ENCODE peak calls at places on chromosomes 13 and 19, in six cellular contexts. Y is GM23338, S is vagina, E is breast epithelium, R is transverse colon, Q is spleen. B is an unnamed sample.

GRCh38 chr19:20273951-20274578 is 107.1 kb downstream of the ZNF486 start:
- DNase-seq in Q (no peak), S (no peak), E (no peak), R (no peak), Y (no peak), B (no peak)

GRCh38 chr13:111119966-111120365 is 4.9 kb downstream of the ARHGEF7 start:
- DNase-seq in E (no peak), Q (no peak), Y (no peak), R (no peak), S (no peak), B (no peak)

GRCh38 chr13:61880576-61881283 is 465.1 kb upstream of the PCDH20 start:
- DNase-seq in Y (peak; percentile 84), S (no peak), E (no peak), Q (no peak), R (no peak), B (peak; percentile 8)

GRCh38 chr13:44224433-44225149 is 149.0 kb upstream of the SERP2 start:
- DNase-seq in R (no peak), S (no peak), E (no peak), Q (no peak), Y (no peak), B (no peak)

GRCh38 chr13:42970824-42971669 is 21.0 kb downstream of the EPSTI1 start:
- DNase-seq in E (no peak), R (peak; percentile 50), S (no peak), Q (no peak), Y (peak; percentile 86), B (no peak)

GRCh38 chr13:94217370-94217769 is 262.1 kb downstream of the DCT start:
- DNase-seq in R (no peak), S (no peak), E (no peak), Y (no peak), Q (no peak), B (no peak)

GRCh38 chr13:74755065-74755464 is 620.9 kb upstream of the KLF12 start:
- DNase-seq in R (no peak), E (no peak), S (no peak), Y (no peak), Q (no peak), B (no peak)

GRCh38 chr13:73338389-73338788 is 279.6 kb downstream of the KLF5 start:
- DNase-seq in S (no peak), Y (no peak), Q (no peak), E (no peak), R (no peak), B (no peak)

GRCh38 chr13:64007334-64007733 is 2591.7 kb upstream of the PCDH20 start:
- DNase-seq in E (no peak), R (no peak), Q (no peak), S (no peak), Y (no peak), B (no peak)

DNA sequence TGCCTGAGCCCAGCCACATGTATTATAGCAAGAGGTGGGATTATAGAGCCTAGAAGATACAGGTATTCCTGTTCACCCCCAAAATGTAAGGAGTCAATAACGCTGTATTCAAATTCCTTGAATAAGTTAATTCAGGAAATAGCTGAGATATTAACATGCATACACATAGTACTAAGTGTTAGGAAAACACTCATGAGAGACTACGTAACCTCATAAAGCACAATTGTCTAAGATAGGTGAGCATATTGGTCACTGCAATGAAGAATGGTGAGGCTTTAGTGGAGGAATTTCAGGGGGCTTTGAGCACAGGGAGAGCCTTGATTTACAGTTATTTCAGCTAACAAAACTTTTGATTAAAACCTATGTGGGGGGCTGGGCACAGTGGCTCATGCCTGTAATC is 161.6 kb downstream of the LMO7 start:
- DNase-seq in S (no peak), Q (no peak), R (no peak), E (no peak), Y (no peak), B (no peak)
- H3K27ac ChIP-seq in S (no peak overlapping the region), Q (no peak overlapping the region), R (peak overlapping the region; percentile 79), E (no peak overlapping the region), Y (no peak overlapping the region), B (no peak overlapping the region)

DNA sequence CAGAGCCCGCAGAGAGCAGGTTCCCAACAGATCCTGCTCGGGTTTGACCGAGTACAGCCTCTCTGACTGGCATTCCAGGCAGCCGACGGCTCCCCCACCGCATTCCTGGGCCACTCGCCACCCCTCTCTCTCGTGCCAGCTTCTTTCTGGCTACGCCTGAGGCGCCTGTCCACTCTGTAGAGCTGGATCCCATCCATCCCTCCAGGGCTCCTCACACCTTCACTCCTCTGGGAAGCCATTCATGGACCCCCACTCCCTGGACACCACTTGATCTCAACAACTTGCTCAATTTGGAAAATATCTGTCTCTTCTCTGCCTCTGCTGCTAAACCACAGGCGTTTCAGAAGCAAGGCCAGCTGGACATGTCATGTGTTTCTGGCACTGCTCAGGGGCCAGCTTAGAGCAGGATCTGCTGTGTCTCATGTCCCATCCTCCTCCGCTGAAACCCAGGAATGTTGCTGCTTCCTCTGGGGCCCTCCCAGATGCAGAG is 30.6 kb upstream of the ATP1A3 start:
- DNase-seq in R (peak; percentile 13), E (peak; percentile 24), Q (no peak), S (no peak), Y (no peak), B (no peak)
- TF ChIP-seq POLR2AphosphoS5 in R (peak; percentile 37), E (no peak), Q (no peak), S (no peak), Y (no peak), B (no peak)

GRCh38 chr13:79867248-79867647 is 386.3 kb downstream of the NDFIP2 start:
- DNase-seq in S (no peak), E (no peak), Y (no peak), R (no peak), Q (no peak), B (no peak)
- H3K4me1 ChIP-seq in S (no peaks in the 10 kb centered on the region), E (no peaks in the 10 kb centered on the region), Y (peaks cover 16% of the 10 kb centered on the region), R (no peaks in the 10 kb centered on the region), Q (no peaks in the 10 kb centered on the region), B (no peaks in the 10 kb centered on the region)

DNA sequence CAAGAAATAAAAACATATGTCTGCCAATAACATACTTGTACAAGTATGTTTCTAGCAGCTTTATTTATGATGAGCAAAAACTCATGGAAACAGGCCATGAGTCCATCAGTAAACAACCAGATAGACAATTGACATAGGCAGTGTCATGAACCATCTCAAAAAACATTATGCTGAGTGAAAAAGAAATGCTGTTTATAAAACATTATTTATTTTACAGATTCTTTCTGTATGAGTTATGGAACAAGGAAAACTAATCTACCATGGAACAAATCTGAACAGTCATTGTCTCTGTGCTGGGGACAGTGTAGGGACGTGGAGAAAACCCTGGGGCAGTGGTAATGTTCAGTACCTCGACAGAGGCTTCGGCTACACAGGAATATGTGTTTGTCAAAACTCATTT is 283.9 kb downstream of the UQCRFS1 start:
- DNase-seq in E (no peak), R (no peak), S (no peak), Y (no peak), Q (no peak), B (no peak)
- H3K27ac ChIP-seq in E (no peak overlapping the region), R (no peak overlapping the region), S (no peak overlapping the region), Y (no peak overlapping the region), Q (no peak overlapping the region), B (no peak overlapping the region)

GRCh38 chr13:113862766-113863510 is 938 bp downstream of the GAS6 start:
- DNase-seq in S (no peak), Q (no peak), Y (peak; percentile 78), E (peak; percentile 72), R (peak; percentile 76), B (no peak)
- TF ChIP-seq POLR2AphosphoS5 in S (no peak), Q (no peak), Y (no peak), E (peak; percentile 46), R (peak; percentile 43), B (no peak)

GRCh38 chr13:106520205-106521004 is 15.1 kb downstream of the EFNB2 start:
- DNase-seq in S (no peak), R (no peak), E (no peak), Y (peak; percentile 43), Q (no peak), B (no peak)
- H3K4me1 ChIP-seq in S (peaks cover 54% of the 10 kb centered on the region), R (peaks cover 25% of the 10 kb centered on the region), E (no peaks in the 10 kb centered on the region), Y (peaks cover 58% of the 10 kb centered on the region), Q (no peaks in the 10 kb centered on the region), B (no peaks in the 10 kb centered on the region)

GRCh38 chr19:10929402-10929794 is 787 bp downstream of the TIMM29 start:
- DNase-seq in R (no peak), E (no peak), S (no peak), Y (peak; percentile 44), Q (peak; percentile 78), B (no peak)

GRCh38 chr19:10928563-10929401 is at the start of the genes TIMM29 and YIPF2:
- DNase-seq in S (peak; percentile 99), Y (peak; percentile 99), E (peak; percentile 98), R (peak; percentile 98), Q (peak; percentile 96), B (peak; percentile 82)

GRCh38 chr19:10923503-10924076 is 4.8 kb downstream of the YIPF2 start:
- DNase-seq in R (no peak), E (no peak), S (no peak), Y (no peak), Q (no peak), B (no peak)

GRCh38 chr19:10924597-10924996 is 3.8 kb downstream of the YIPF2 start:
- DNase-seq in S (no peak), Q (no peak), Y (no peak), R (no peak), E (no peak), B (no peak)

GRCh38 chr19:10927691-10928562 is 512 bp downstream of the YIPF2 start:
- DNase-seq in E (no peak), S (no peak), Y (no peak), R (no peak), Q (no peak), B (no peak)
- H3K27ac ChIP-seq in E (peak overlapping the region; percentile 89), S (peak overlapping the region; percentile 93), Y (no peak overlapping the region), R (peak overlapping the region; percentile 88), Q (peak overlapping the region; percentile 88), B (peak overlapping the region; percentile 77)

DNA sequence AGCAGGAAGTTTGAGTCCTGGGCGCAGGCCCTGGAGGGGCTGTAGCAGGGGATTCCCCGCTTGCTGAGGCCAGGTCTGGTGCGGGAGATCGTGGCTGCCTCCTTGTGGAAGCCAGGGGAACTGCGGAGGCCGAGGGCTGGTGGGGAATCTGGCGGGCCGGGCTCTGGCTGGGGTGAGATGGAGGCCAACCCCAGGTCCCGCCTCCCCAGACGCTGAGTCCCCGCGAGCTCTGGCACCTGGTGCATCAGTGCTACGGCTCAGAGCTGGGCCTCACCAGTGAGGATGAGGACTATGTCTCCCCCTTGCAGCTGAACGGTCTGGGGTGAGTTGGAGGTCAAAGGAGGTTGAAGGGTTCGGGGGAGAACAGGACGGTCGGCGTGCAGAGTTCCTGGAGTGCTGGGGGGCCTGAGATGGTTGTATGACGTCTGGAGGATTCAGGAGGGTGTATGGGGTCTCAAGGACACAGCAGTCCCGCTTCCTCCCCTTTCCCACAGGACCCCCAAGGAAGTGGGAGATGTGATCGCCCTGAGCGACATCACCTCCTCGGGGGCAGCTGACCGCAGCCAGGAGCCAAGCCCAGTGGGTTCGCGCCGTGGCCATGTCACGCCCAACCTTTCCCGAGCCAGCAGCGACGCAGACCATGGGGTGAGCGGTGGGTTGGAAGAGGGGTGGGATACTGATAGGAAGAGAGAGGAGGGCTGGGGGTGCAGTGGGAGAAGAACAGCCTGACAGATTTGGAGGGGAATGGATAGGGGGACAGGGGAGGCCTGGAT is 13.1 kb downstream of the GRAMD1A start:
- DNase-seq in Q (peak; percentile 94), Y (peak; percentile 87), E (peak; percentile 57), S (no peak), R (peak; percentile 77), B (peak; percentile 32)
- TF ChIP-seq POLR2AphosphoS5 in Q (peak; percentile 73), Y (peak; percentile 52), E (peak; percentile 56), S (no peak), R (no peak), B (no peak)

B was measured in Panc1.